ENCODE peak calls at places on chromosomes 1 and 21, in four cellular contexts. Q, B, S and Z are unnamed samples.
A peak's percentile ranks its signal among the peaks of the same experiment; 100 is the strongest.

GRCh38 chr1:30200161-30200560 is 523.2 kb downstream of the MATN1 start:
- DNase-seq in Q (no peak), B (no peak), S (no peak), Z (no peak)

GRCh38 chr1:170970256-170970655 is 34.9 kb downstream of the MROH9 start:
- DNase-seq in B (no peak), Q (no peak), S (no peak), Z (no peak)

GRCh38 chr1:214853340-214853739 is 229.2 kb upstream of the KCNK2 start:
- DNase-seq in B (no peak), Q (no peak), S (no peak), Z (no peak)

GRCh38 chr1:26353210-26353859 is 595 bp downstream of the CRYBG2 start:
- DNase-seq in B (no peak), S (no peak), Q (no peak), Z (no peak)

GRCh38 chr1:1080951-1081310 is 6.8 kb upstream of the RNF223 start:
- DNase-seq in Q (no peak), S (no peak), B (no peak), Z (no peak)

GRCh38 chr1:153533689-153534201 is 2.0 kb downstream of the S100A6 start:
- DNase-seq in B (no peak), Q (no peak), S (peak; percentile 87), Z (peak; percentile 86)

GRCh38 chr1:152110365-152110859 is 4.8 kb downstream of the TCHH start:
- DNase-seq in B (no peak), S (peak; percentile 21), Q (peak; percentile 64), Z (no peak)

GRCh38 chr1:171984850-171985485 is 143.7 kb downstream of the DNM3 start:
- DNase-seq in Q (peak; percentile 72), S (peak; percentile 24), B (no peak), Z (no peak)

GRCh38 chr1:176643536-176643935 is 180.6 kb downstream of the PAPPA2 start:
- DNase-seq in S (no peak), B (no peak), Q (no peak), Z (no peak)

GRCh38 chr1:192474080-192474683 is 101.4 kb upstream of the RGS1 start:
- DNase-seq in B (no peak), S (peak; percentile 30), Q (peak; percentile 71), Z (no peak)

GRCh38 chr1:6033986-6034749 is 11.5 kb upstream of the KCNAB2 start:
- DNase-seq in Q (peak; percentile 84), B (no peak), S (no peak), Z (no peak)

GRCh38 chr1:210688482-210689233 is 360.0 kb downstream of the HHAT start:
- DNase-seq in S (no peak), Q (no peak), B (no peak), Z (no peak)

GRCh38 chr1:19079983-19080472 is 123.6 kb upstream of the IFFO2 start:
- DNase-seq in S (no peak), B (no peak), Q (no peak), Z (no peak)

GRCh38 chr1:230212405-230212936 is 145.4 kb downstream of the GALNT2 start:
- DNase-seq in B (peak; percentile 53), S (no peak), Q (no peak), Z (no peak)

GRCh38 chr1:26921462-26922200 is at the start of gene NUDC:
- DNase-seq in S (peak; percentile 90), B (peak; percentile 88), Q (peak; percentile 99), Z (peak; percentile 87)

GRCh38 chr1:85451236-85451830 is 13.6 kb downstream of the DDAH1 start:
- DNase-seq in S (no peak), B (no peak), Q (no peak), Z (no peak)

GRCh38 chr21:43933146-43933673 is 68.2 kb downstream of the AGPAT3 start:
- DNase-seq in B (no peak), S (no peak), Q (no peak), Z (no peak)

GRCh38 chr1:52668711-52669110 is 29.4 kb downstream of the COA7 start:
- DNase-seq in S (no peak), B (no peak), Q (no peak), Z (no peak)

GRCh38 chr1:4486408-4487120 is 167.8 kb upstream of the AJAP1 start:
- DNase-seq in Q (no peak), B (no peak), S (no peak), Z (no peak)

GRCh38 chr1:4585216-4585615 is 69.2 kb upstream of the AJAP1 start:
- DNase-seq in Q (peak; percentile 17), B (no peak), S (peak; percentile 29), Z (no peak)

GRCh38 chr21:26756491-26757159 is 88.6 kb downstream of the ADAMTS1 start:
- DNase-seq in Q (no peak), B (no peak), S (no peak), Z (no peak)

GRCh38 chr1:13517193-13517812 is 3.5 kb upstream of the LRRC38 start:
- DNase-seq in B (no peak), Q (peak; percentile 91), S (peak; percentile 11), Z (no peak)

GRCh38 chr1:185914089-185914488 is 179.9 kb downstream of the HMCN1 start:
- DNase-seq in Q (no peak), S (no peak), B (no peak), Z (no peak)

GRCh38 chr1:242523968-242524570 is 428 bp downstream of the PLD5 start:
- DNase-seq in Q (peak; percentile 90), S (peak; percentile 83), B (no peak), Z (no peak)

GRCh38 chr1:21299007-21299406 is 8.7 kb upstream of the ECE1 start:
- DNase-seq in Q (no peak), B (no peak), S (no peak), Z (no peak)

GRCh38 chr1:46077669-46078068 is 54.8 kb downstream of the PIK3R3 start:
- DNase-seq in B (no peak), S (no peak), Q (no peak), Z (no peak)

GRCh38 chr1:106924360-106924759 is 132.1 kb upstream of the PRMT6 start:
- DNase-seq in Q (peak; percentile 74), S (no peak), B (no peak), Z (no peak)

GRCh38 chr1:243447844-243448243 is 192.0 kb downstream of the SDCCAG8 start:
- DNase-seq in Q (no peak), S (no peak), B (no peak), Z (no peak)

GRCh38 chr1:47031059-47031458 is 7.6 kb downstream of the CYP4X1 start:
- DNase-seq in S (no peak), B (no peak), Q (no peak), Z (no peak)

GRCh38 chr1:52920791-52921291 is 699 bp downstream of the ECHDC2 start:
- DNase-seq in Q (peak; percentile 67), B (no peak), S (no peak), Z (no peak)

GRCh38 chr1:201376107-201376463 is 1.4 kb downstream of the TNNT2 start:
- DNase-seq in S (no peak), B (no peak), Q (no peak), Z (no peak)

GRCh38 chr1:104403883-104404282 is 654.2 kb downstream of the AMY1C start:
- DNase-seq in S (no peak), B (no peak), Q (no peak), Z (no peak)

GRCh38 chr21:44939532-44940115 is at the start of gene SLX9:
- DNase-seq in B (no peak), S (peak; percentile 72), Q (peak; percentile 91), Z (no peak)
- TF ChIP-seq REST in B (peak; percentile 45), S (no peak), Q (peak; percentile 16), Z (no peak)

GRCh38 chr1:39691383-39692151 is at the start of gene HPCAL4:
- DNase-seq in B (no peak), Q (peak; percentile 99), S (peak; percentile 64), Z (no peak)
- TF ChIP-seq REST in B (no peak), Q (no peak), S (peak; percentile 26), Z (peak; percentile 48)

GRCh38 chr1:43982798-43983197 is 3.8 kb downstream of the B4GALT2 start:
- DNase-seq in B (no peak), S (no peak), Q (no peak), Z (no peak)
- TF ChIP-seq REST in B (no peak), S (no peak), Q (no peak), Z (no peak)

GRCh38 chr1:159923203-159924024 is 1.9 kb downstream of the TAGLN2 start:
- DNase-seq in B (peak; percentile 68), Q (peak; percentile 83), S (peak; percentile 89), Z (no peak)
- TF ChIP-seq REST in B (no peak), Q (no peak), S (no peak), Z (no peak)

GRCh38 chr1:209073879-209074278 is 509.6 kb upstream of the CAMK1G start:
- DNase-seq in S (no peak), B (no peak), Q (no peak), Z (no peak)
- TF ChIP-seq REST in S (no peak), B (no peak), Q (no peak), Z (no peak)

GRCh38 chr1:36150296-36151132 is 1.2 kb upstream of the TRAPPC3 start:
- DNase-seq in Q (peak; percentile 93), S (peak; percentile 82), B (no peak), Z (peak; percentile 80)
- TF ChIP-seq REST in Q (no peak), S (no peak), B (no peak), Z (no peak)

GRCh38 chr1:33470495-33471012 is 1.9 kb upstream of the ZSCAN20 start:
- DNase-seq in Q (peak; percentile 91), B (no peak), S (peak; percentile 72), Z (no peak)

GRCh38 chr1:33473900-33474299 is 1.5 kb downstream of the ZSCAN20 start:
- DNase-seq in S (no peak), Q (no peak), B (no peak), Z (no peak)

GRCh38 chr1:33471416-33471815 is 1.0 kb upstream of the ZSCAN20 start:
- DNase-seq in Q (no peak), S (no peak), B (no peak), Z (no peak)

GRCh38 chr1:33468972-33469371 is 3.5 kb upstream of the ZSCAN20 start:
- DNase-seq in S (no peak), B (no peak), Q (no peak), Z (no peak)

GRCh38 chr1:33472349-33472980 is at the start of gene ZSCAN20:
- DNase-seq in S (peak; percentile 80), B (peak; percentile 89), Q (peak; percentile 98), Z (peak; percentile 92)
- TF ChIP-seq REST in S (no peak), B (no peak), Q (no peak), Z (no peak)

DNA sequence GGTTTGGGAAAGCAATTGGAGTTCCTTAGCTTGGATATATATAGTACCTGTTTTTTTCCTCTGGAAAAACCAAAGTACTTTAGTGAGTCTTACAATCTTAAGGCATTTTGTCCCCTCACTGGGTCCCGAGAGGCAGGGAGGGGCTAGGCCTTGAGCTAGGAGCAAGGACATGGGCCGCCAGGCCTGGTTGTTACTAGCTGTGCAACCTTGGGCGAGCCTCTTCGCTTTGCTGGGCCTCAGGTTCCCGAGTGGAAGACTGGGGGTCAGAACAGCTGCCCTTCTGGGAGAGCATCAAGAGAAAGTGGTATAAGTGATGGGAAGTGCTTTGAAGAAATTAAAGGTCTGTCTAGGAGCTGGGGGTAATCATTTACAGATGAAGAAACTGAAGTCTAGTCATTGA is 553.2 kb downstream of the KIF26B start:
- DNase-seq in Q (no peak), S (no peak), B (no peak), Z (no peak)
- TF ChIP-seq REST in Q (no peak), S (no peak), B (no peak), Z (no peak)

GRCh38 chr1:164559342-164560070 is 522 bp downstream of the PBX1 start:
- DNase-seq in Q (peak; percentile 65), B (no peak), S (peak; percentile 15), Z (no peak)
- TF ChIP-seq REST in Q (no peak), B (no peak), S (no peak), Z (no peak)